ENCODE peak calls at places on chromosomes 6 and 20, in seven cellular contexts. S is HCT116, L is GM23248, P is PC-3, Y is SK-N-SH, H is neural progenitor cell, E is MM.1S. I is an unnamed sample.

GRCh38 chr6:96542702-96543101 is 20.2 kb upstream of the FHL5 start:
- DNase-seq in S (no peak), L (peak; percentile 49), P (peak; percentile 15), Y (no peak), H (peak; percentile 33), E (no peak), I (peak; percentile 52)

GRCh38 chr6:105603779-105604592 is 201.1 kb upstream of the PREP start:
- DNase-seq in S (no peak), L (peak; percentile 54), P (no peak), Y (no peak), H (no peak), E (no peak), I (no peak)

GRCh38 chr6:38912378-38912777 is 136.2 kb upstream of the GLP1R start:
- DNase-seq in S (no peak), L (no peak), P (no peak), Y (no peak), H (no peak), E (no peak), I (no peak)

GRCh38 chr20:33477386-33478234 is 12.3 kb upstream of the CBFA2T2 start:
- DNase-seq in S (no peak), L (no peak), P (no peak), Y (no peak), H (no peak), E (no peak), I (peak; percentile 54)

GRCh38 chr20:25308671-25309394 is 60.9 kb downstream of the PYGB start:
- DNase-seq in S (peak; percentile 28), L (peak; percentile 84), P (peak; percentile 57), Y (no peak), H (no peak), E (no peak), I (no peak)

GRCh38 chr6:7146079-7146828 is 38.5 kb downstream of the RREB1 start:
- DNase-seq in S (no peak), L (peak; percentile 79), P (peak; percentile 71), Y (no peak), H (no peak), E (peak; percentile 37), I (peak; percentile 52)

GRCh38 chr6:94052754-94053153 is 633.4 kb upstream of the EPHA7 start:
- DNase-seq in S (no peak), L (no peak), P (peak; percentile 13), Y (no peak), H (peak; percentile 43), E (peak; percentile 27), I (peak; percentile 34)

GRCh38 chr6:15001511-15001910 is 244.4 kb upstream of the JARID2 start:
- DNase-seq in S (no peak), L (no peak), P (no peak), Y (no peak), H (no peak), E (no peak), I (no peak)

GRCh38 chr6:21163110-21163837 is 430.3 kb upstream of the SOX4 start:
- DNase-seq in S (peak; percentile 6), L (peak; percentile 35), P (peak; percentile 35), Y (no peak), H (no peak), E (no peak), I (no peak)

GRCh38 chr6:14254505-14254904 is 136.9 kb downstream of the CD83 start:
- DNase-seq in S (no peak), L (no peak), P (no peak), Y (no peak), H (no peak), E (peak; percentile 73), I (no peak)

GRCh38 chr6:52233975-52234823 is 10.1 kb downstream of the IL17F start:
- DNase-seq in S (peak; percentile 52), L (peak; percentile 84), P (peak; percentile 90), Y (peak; percentile 53), H (peak; percentile 72), E (peak; percentile 60), I (peak; percentile 81)

GRCh38 chr20:15937179-15937578 is 636.1 kb downstream of the KIF16B start:
- DNase-seq in S (no peak), L (no peak), P (no peak), Y (no peak), H (peak; percentile 71), E (no peak), I (peak; percentile 11)

GRCh38 chr6:72748759-72749158 is 126.9 kb downstream of the KCNQ5 start:
- DNase-seq in S (no peak), L (peak; percentile 93), P (peak; percentile 82), Y (no peak), H (no peak), E (no peak), I (no peak)

GRCh38 chr6:132391391-132392291 is 9.6 kb downstream of the MOXD1 start:
- DNase-seq in S (no peak), L (peak; percentile 95), P (peak; percentile 26), Y (no peak), H (peak; percentile 39), E (no peak), I (peak; percentile 21)

GRCh38 chr6:71608646-71609045 is 277.7 kb upstream of the RIMS1 start:
- DNase-seq in S (no peak), L (peak; percentile 67), P (peak; percentile 31), Y (no peak), H (no peak), E (no peak), I (no peak)

GRCh38 chr6:11161031-11161966 is 49.8 kb upstream of the ERVFRD-1 start:
- DNase-seq in S (no peak), L (peak; percentile 48), P (peak; percentile 75), Y (no peak), H (no peak), E (no peak), I (no peak)

GRCh38 chr20:760751-761417 is 7.4 kb downstream of the SLC52A3 start:
- DNase-seq in S (peak; percentile 47), L (peak; percentile 48), P (no peak), Y (peak; percentile 78), H (peak; percentile 80), E (peak; percentile 51), I (peak; percentile 79)

GRCh38 chr6:70281923-70282902 is 20.7 kb downstream of the COL9A1 start:
- DNase-seq in S (no peak), L (no peak), P (no peak), Y (peak; percentile 42), H (peak; percentile 65), E (no peak), I (peak; percentile 81)

GRCh38 chr6:37783025-37783825 is 36.3 kb upstream of the ZFAND3 start:
- DNase-seq in S (no peak), L (peak; percentile 63), P (peak; percentile 28), Y (peak; percentile 48), H (peak; percentile 42), E (no peak), I (peak; percentile 82)

GRCh38 chr6:5679696-5680494 is 326.8 kb downstream of the NRN1 start:
- DNase-seq in S (no peak), L (no peak), P (no peak), Y (no peak), H (no peak), E (no peak), I (no peak)

GRCh38 chr6:33790306-33790855 is 1.5 kb upstream of the LEMD2 start:
- DNase-seq in S (no peak), L (no peak), P (no peak), Y (no peak), H (no peak), E (no peak), I (no peak)

GRCh38 chr6:30325150-30325872 is 1.4 kb upstream of the TRIM39 start:
- DNase-seq in S (no peak), L (peak; percentile 88), P (peak; percentile 61), Y (peak; percentile 79), H (peak; percentile 1), E (peak; percentile 57), I (peak; percentile 95)

GRCh38 chr6:126066068-126067048 is 80.0 kb downstream of the TRMT11 start:
- DNase-seq in S (no peak), L (no peak), P (no peak), Y (no peak), H (no peak), E (no peak), I (no peak)

DNA sequence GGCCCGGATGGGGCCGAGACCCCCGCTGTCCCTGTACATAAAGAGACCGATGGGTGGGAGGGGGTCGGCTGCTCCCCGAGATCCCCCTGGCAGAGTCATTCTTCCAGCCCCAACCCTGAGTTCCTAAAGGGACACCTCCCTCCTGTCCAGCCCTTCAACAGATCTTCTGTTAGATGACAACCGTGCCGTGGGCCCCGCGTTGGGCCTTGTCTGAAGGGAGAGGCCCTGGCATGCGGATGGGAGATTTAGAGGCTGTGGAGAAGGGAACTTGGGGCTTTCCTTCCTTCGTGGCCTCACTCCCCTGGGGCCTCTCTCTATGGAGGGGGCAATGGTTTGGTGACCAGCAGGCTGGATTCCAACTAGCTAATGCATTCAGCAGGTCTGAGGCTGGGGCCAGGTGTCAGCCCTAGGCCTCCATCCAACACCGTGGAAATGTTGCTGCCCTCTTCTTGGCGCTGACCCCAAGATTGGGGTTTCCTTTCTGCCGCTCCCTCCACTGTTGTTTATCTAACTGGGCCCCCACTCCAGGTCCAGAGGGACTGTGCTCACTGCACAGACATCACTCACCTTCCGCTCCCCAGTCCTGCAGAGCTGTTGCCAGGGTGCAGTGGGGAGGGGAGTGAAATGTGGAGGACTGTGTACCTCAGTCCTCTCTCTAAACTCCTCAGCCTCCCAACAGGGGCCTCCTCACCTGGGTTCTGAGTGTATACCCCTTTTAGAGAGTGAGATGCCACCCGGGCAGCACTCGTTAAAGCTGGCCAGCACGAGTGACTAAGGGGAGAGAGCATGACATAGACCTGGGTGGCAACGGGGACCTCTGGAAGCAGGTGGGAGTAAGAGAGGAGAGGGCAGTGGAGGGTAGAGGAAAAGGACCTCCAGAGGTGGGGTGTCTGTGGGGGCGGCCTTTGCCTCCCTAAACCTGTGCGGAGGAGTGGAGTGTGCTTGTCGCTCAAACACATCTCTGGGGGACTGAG is 6.7 kb downstream of the TMEM151B start:
- DNase-seq in S (no peak), L (no peak), P (no peak), Y (no peak), H (no peak), E (no peak), I (no peak)
- H3K27me3 ChIP-seq in S (no peaks in the 10 kb centered on the region), L (peaks cover 33% of the 10 kb centered on the region), P (peaks cover 11% of the 10 kb centered on the region), Y (peaks cover 8% of the 10 kb centered on the region), H (peaks cover 38% of the 10 kb centered on the region), E (peaks cover 57% of the 10 kb centered on the region), I (peaks cover 35% of the 10 kb centered on the region)

DNA sequence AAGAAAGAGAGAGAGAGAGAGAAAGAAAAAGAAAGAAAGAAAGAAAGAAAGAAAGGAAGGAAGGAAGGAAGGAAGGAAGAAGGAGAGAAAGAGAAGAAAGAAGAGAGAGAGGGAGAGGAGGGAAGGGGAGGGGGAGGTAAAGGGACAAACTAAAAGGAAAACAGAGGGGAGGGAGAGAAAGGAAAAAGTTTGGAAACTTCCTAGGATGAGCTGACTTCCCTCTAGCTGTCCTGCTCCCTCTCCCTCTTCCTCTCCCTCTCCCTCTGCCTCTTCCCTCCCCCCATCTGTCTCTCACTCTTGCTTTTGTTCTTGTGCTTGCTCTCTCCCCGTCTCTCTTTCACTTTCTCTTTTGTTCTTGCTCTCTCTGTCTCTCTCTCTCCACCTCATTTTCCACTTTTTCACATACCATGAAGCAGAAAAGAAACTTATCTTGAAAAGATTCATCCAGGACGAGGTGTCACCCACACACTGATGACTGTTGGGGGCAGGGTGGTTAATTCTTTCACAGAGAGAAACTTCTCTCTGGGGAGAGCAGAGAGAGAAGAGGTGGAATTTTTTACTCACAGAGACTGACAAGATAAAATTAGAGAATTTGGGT is 56.4 kb upstream of the DUSP22 start:
- DNase-seq in S (no peak), L (peak; percentile 25), P (no peak), Y (no peak), H (peak; percentile 34), E (peak; percentile 80), I (peak; percentile 59)
- TF ChIP-seq EZH2phosphoT487 in S (no peak), L (no peak), P (no peak), Y (no peak), H (no peak), E (no peak), I (no peak)

GRCh38 chr6:99353126-99353525 is 3.7 kb upstream of the FAXC start:
- DNase-seq in S (no peak), L (peak; percentile 18), P (no peak), Y (no peak), H (peak; percentile 43), E (no peak), I (peak; percentile 64)
- H3K4me1 ChIP-seq in S (peaks cover 19% of the 10 kb centered on the region), L (no peaks in the 10 kb centered on the region), P (peaks cover 8% of the 10 kb centered on the region), Y (peaks cover 7% of the 10 kb centered on the region), H (peaks cover 18% of the 10 kb centered on the region), E (no peaks in the 10 kb centered on the region), I (peaks cover 16% of the 10 kb centered on the region)

GRCh38 chr20:61805365-61805764 is 260.3 kb downstream of the TAF4 start:
- DNase-seq in S (no peak), L (no peak), P (no peak), Y (no peak), H (no peak), E (no peak), I (no peak)
- H3K27me3 ChIP-seq in S (peaks cover 60% of the 10 kb centered on the region), L (peaks cover 42% of the 10 kb centered on the region), P (peaks cover 99% of the 10 kb centered on the region), Y (no peaks in the 10 kb centered on the region), H (peaks cover 6% of the 10 kb centered on the region), E (peaks cover 99% of the 10 kb centered on the region), I (no peaks in the 10 kb centered on the region)